ENCODE peak calls at places on chromosome 14, in nine cellular contexts. R is thoracic aorta; B is CD4-positive, alpha-beta memory T cell; A is left ventricle myocardium inferior; W is colonic mucosa; V is PC-9; S is fibroblast of lung; M is esophagus squamous epithelium; T is WERI-Rb-1. Z is an unnamed sample. For H3K27me3, the result is how much of the 10 kb centered on the place peaks cover.

GRCh38 chr14:51087024-51087423 is 7.9 kb downstream of the TRIM9 start:
- DNase-seq in R (no peak), B (no peak), A (peak), W (peak), V (peak), S (peak), M (no peak), T (no peak), Z (no peak)

GRCh38 chr14:79586401-79586800 is 624.9 kb downstream of the DIO2 start:
- DNase-seq in R (no peak), B (no peak), A (no peak), W (no peak), V (no peak), S (no peak), M (no peak), T (no peak), Z (no peak)

GRCh38 chr14:71141701-71142374 is 234.6 kb downstream of the PCNX1 start:
- DNase-seq in R (no peak), B (no peak), A (no peak), W (no peak), V (no peak), S (peak), M (no peak), T (no peak), Z (no peak)

GRCh38 chr14:24662753-24663152 is 28.8 kb upstream of the GZMB start:
- DNase-seq in R (no peak), B (no peak), A (no peak), W (no peak), V (no peak), S (no peak), M (no peak), T (no peak), Z (no peak)

GRCh38 chr14:94673781-94674231 is 61.6 kb downstream of the SERPINA3 start:
- DNase-seq in R (no peak), B (no peak), A (no peak), W (no peak), V (no peak), S (peak), M (no peak), T (no peak), Z (no peak)

GRCh38 chr14:102697125-102697900 is 79.9 kb upstream of the TRAF3 start:
- DNase-seq in R (no peak), B (peak), A (no peak), W (peak), V (no peak), S (peak), M (no peak), T (no peak), Z (no peak)

GRCh38 chr14:54791001-54791400 is 111.6 kb downstream of the GCH1 start:
- DNase-seq in R (no peak), B (no peak), A (no peak), W (no peak), V (no peak), S (no peak), M (no peak), T (no peak), Z (no peak)

GRCh38 chr14:49895480-49895879 is 2.6 kb downstream of the ARF6 start:
- DNase-seq in R (no peak), B (no peak), A (no peak), W (peak), V (no peak), S (no peak), M (no peak), T (no peak), Z (no peak)

GRCh38 chr14:39474416-39474911 is 42.2 kb upstream of the FBXO33 start:
- DNase-seq in R (no peak), B (no peak), A (no peak), W (no peak), V (no peak), S (peak), M (no peak), T (no peak), Z (no peak)

GRCh38 chr14:59377485-59377884 is 87.7 kb downstream of the GPR135 start:
- DNase-seq in R (no peak), B (no peak), A (no peak), W (no peak), V (no peak), S (no peak), M (no peak), T (no peak), Z (no peak)

GRCh38 chr14:103521438-103521961 is 1.1 kb downstream of the CKB start:
- DNase-seq in R (no peak), B (no peak), A (peak), W (peak), V (no peak), S (no peak), M (no peak), T (no peak), Z (no peak)

GRCh38 chr14:64463198-64463597 is 2.1 kb upstream of the AKAP5 start:
- DNase-seq in R (no peak), B (no peak), A (no peak), W (no peak), V (no peak), S (no peak), M (no peak), T (no peak), Z (no peak)

GRCh38 chr14:79378020-79378419 is 833.3 kb downstream of the DIO2 start:
- DNase-seq in R (no peak), B (no peak), A (no peak), W (no peak), V (no peak), S (no peak), M (no peak), T (no peak), Z (no peak)

GRCh38 chr14:42548349-42548748 is 941.7 kb downstream of the LRFN5 start:
- DNase-seq in R (no peak), B (no peak), A (no peak), W (no peak), V (no peak), S (no peak), M (no peak), T (no peak), Z (no peak)

GRCh38 chr14:97155320-97155719 is 358.1 kb downstream of the VRK1 start:
- DNase-seq in R (no peak), B (no peak), A (no peak), W (no peak), V (no peak), S (no peak), M (no peak), T (no peak), Z (no peak)

GRCh38 chr14:97158102-97158501 is 360.9 kb downstream of the VRK1 start:
- DNase-seq in R (no peak), B (no peak), A (no peak), W (no peak), V (no peak), S (no peak), M (no peak), T (no peak), Z (no peak)

GRCh38 chr14:97153527-97153926 is 356.3 kb downstream of the VRK1 start:
- DNase-seq in R (no peak), B (no peak), A (no peak), W (no peak), V (no peak), S (no peak), M (no peak), T (no peak), Z (no peak)

GRCh38 chr14:97156705-97157104 is 359.5 kb downstream of the VRK1 start:
- DNase-seq in R (no peak), B (no peak), A (no peak), W (no peak), V (no peak), S (no peak), M (no peak), T (no peak), Z (no peak)

DNA sequence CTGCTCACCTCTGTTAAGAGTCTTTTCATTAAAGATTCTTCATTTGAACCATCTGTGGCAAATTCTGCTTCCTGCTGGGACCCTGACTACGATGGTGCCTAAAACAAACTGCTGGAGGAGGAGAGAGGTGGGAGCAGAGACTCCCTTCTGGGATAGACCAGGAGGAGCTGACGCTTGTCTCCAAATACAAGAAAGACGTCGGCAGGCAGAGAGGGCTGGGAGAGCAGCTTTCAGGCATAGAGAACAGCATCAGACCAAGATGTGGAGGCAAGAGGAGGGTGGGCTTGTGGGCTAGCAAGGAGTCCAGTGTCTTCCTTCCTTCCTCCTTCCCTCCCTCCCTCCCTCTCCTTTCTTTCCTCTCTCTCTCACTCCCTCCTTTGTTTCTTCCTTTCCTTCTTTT is 358.6 kb downstream of the VRK1 start:
- DNase-seq in R (no peak), B (no peak), A (no peak), W (no peak), V (no peak), S (no peak), M (no peak), T (no peak), Z (no peak)
- H3K27me3 ChIP-seq in R (under half), B (under half), A (under half), W (under half), V (under half), S (under half), M (under half), T (under half), Z (under half)

GRCh38 chr14:36655571-36655962 is 6.1 kb upstream of the PAX9 start:
- DNase-seq in R (no peak), B (no peak), A (no peak), W (no peak), V (no peak), S (no peak), M (no peak), T (no peak), Z (no peak)
- H3K27me3 ChIP-seq in R (under half), B (half or more), A (half or more), W (half or more), V (under half), S (half or more), M (half or more), T (half or more), Z (under half)

DNA sequence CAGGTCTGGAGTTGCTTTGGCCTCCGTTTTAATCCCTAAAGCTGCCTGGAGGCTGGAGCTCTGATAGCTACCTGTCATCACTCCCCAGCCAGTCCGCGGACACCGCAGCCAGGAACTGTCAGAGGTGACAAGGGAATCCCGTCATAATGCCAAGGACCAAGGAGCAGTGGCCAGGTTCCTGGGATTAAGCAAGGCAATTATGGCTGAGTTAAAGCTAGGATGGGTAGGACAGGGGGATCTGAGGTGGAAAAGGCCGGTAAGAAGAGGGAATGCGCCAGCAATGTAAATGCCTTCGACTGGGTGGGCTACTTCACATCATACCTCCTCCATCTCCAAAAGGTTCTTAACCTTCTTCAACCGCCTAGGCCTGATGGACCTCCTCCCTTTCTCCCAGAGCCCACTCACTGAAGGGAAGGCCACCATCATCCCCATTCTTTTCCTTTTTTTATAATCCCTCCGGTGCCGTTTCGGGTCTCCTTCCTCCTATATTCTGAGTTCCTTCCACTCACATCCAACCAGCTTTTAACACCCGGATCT is 1.9 kb downstream of the PPP1R3E start:
- DNase-seq in R (no peak), B (no peak), A (peak), W (peak), V (peak), S (peak), M (no peak), T (peak), Z (no peak)
- H3K27me3 ChIP-seq in R (under half), B (under half), A (under half), W (under half), V (under half), S (under half), M (under half), T (under half), Z (under half)

GRCh38 chr14:100566586-100566985 is 20.6 kb downstream of the BEGAIN start:
- DNase-seq in R (no peak), B (no peak), A (no peak), W (no peak), V (no peak), S (no peak), M (no peak), T (no peak), Z (no peak)

GRCh38 chr14:100566119-100566518 is 21.1 kb downstream of the BEGAIN start:
- DNase-seq in R (no peak), B (no peak), A (no peak), W (peak), V (no peak), S (no peak), M (no peak), T (no peak), Z (no peak)

GRCh38 chr14:100568164-100568997 is 18.8 kb downstream of the BEGAIN start:
- DNase-seq in R (no peak), B (no peak), A (no peak), W (no peak), V (no peak), S (no peak), M (no peak), T (no peak), Z (no peak)

GRCh38 chr14:100567877-100568163 is 19.4 kb downstream of the BEGAIN start:
- DNase-seq in R (no peak), B (no peak), A (no peak), W (no peak), V (no peak), S (no peak), M (no peak), T (no peak), Z (no peak)

GRCh38 chr14:100567009-100567876 is 20.0 kb downstream of the BEGAIN start:
- DNase-seq in R (no peak), B (no peak), A (no peak), W (no peak), V (no peak), S (no peak), M (no peak), T (no peak), Z (no peak)
- H3K27me3 ChIP-seq in R (under half), B (under half), A (half or more), W (under half), V (under half), S (under half), M (half or more), T (under half), Z (under half)

GRCh38 chr14:76376001-76376404 is at the start of gene ESRRB:
- DNase-seq in R (no peak), B (no peak), A (no peak), W (no peak), V (no peak), S (peak), M (no peak), T (peak), Z (no peak)
- H3K27me3 ChIP-seq in R (under half), B (under half), A (half or more), W (under half), V (half or more), S (under half), M (half or more), T (under half), Z (under half)

GRCh38 chr14:92316937-92317336 is 6.0 kb upstream of the SLC24A4 start:
- DNase-seq in R (no peak), B (no peak), A (no peak), W (no peak), V (peak), S (peak), M (no peak), T (no peak), Z (no peak)
- H3K27me3 ChIP-seq in R (under half), B (under half), A (half or more), W (under half), V (under half), S (under half), M (under half), T (under half), Z (under half)

DNA sequence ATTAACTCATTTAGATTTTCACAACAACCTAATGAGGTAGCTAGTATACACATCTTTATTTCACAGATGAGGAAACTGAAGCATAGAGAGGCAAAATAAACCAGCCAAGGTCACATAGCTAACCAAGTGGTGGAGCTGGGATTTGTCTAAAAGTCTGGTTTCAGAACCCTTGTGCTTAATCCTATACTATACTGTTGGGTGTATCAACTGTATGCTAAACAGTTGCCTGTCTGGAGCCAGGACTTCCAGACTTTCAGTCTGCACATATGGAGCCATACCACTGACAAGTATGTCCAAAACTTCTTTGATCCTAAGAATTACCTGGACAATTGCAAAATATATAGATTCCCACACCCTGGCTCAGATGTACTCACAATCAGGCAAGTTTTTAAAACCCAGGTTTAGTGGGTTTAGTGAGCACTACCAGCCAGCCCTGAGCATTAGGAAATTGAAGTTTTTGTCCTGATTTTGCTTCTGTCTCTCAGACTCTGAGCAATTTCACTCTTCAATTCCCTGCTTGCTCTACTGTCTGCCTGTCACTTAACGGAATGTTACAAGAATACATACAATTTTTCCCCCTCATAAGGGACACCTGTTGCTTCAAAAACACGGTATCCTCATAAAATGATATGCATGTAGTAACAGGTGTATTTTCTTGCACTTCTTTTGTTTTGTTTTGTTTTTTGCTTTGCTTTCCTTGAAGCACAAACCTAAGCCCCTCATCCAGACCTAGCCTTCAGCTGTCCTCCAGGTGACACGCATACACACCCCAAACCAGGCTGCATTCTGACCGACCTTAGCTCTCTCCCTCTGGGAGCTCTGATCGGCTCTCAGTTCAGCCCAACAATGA is 9.6 kb upstream of the SALL2 start:
- DNase-seq in R (no peak), B (no peak), A (no peak), W (no peak), V (no peak), S (no peak), M (no peak), T (no peak), Z (no peak)
- H3K27me3 ChIP-seq in R (under half), B (under half), A (half or more), W (under half), V (under half), S (under half), M (half or more), T (under half), Z (under half)

DNA sequence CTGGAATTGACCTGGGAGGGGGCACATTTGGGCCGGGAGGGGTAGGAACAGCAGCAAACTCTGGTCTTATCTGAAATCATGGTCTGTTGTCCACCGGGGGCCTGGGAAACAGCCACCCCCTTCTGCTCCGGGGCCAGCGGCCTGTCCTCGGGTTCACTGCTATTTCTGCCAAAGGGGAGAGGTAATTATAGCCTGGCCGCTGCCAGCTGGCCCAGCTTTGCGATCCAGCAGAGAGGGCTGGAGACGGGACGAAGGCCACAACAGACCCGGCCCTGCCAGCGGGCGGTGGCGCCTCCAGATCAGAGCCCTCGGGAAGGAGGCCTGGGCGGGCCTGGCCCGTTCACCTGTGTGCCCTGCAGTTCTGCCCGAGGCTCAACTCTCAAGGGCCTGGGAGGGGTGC is at the start of gene C14orf180:
- DNase-seq in R (no peak), B (no peak), A (peak), W (no peak), V (no peak), S (no peak), M (no peak), T (no peak), Z (no peak)
- H3K27me3 ChIP-seq in R (under half), B (under half), A (half or more), W (under half), V (half or more), S (under half), M (half or more), T (under half), Z (under half)

Z was measured in CD8-positive, alpha-beta memory T cell.